ENCODE peak calls at places on chromosomes 7 and 10, in four cellular contexts. F is GM12878, S is HepG2, H is H1. W is an unnamed sample.

GRCh38 chr10:119250641-119251314 is 43.4 kb downstream of the GRK5 start:
- DNase-seq in F (no peak), S (no peak), H (no peak), W (no peak)

GRCh38 chr7:16880469-16881034 is 1.2 kb downstream of the AGR3 start:
- DNase-seq in F (no peak), S (no peak), H (no peak), W (no peak)

GRCh38 chr10:34666008-34666700 is 148.9 kb downstream of the PARD3 start:
- DNase-seq in F (peak; percentile 53), S (no peak), H (no peak), W (no peak)

GRCh38 chr7:105015631-105015965 is 1.6 kb downstream of the KMT2E start:
- DNase-seq in F (no peak), S (no peak), H (no peak), W (no peak)

GRCh38 chr7:157548691-157549265 is 212.0 kb downstream of the DNAJB6 start:
- DNase-seq in F (no peak), S (no peak), H (no peak), W (no peak)

GRCh38 chr7:55132890-55133551 is 114.2 kb downstream of the EGFR start:
- DNase-seq in F (no peak), S (peak; percentile 75), H (no peak), W (no peak)

GRCh38 chr7:132740176-132740575 is 163.9 kb upstream of the PLXNA4 start:
- DNase-seq in F (no peak), S (no peak), H (no peak), W (no peak)

GRCh38 chr7:43721193-43721806 is 8.0 kb downstream of the COA1 start:
- DNase-seq in F (no peak), S (peak; percentile 39), H (no peak), W (no peak)

GRCh38 chr10:122376364-122376961 is 2.0 kb downstream of the PLEKHA1 start:
- DNase-seq in F (no peak), S (no peak), H (no peak), W (no peak)

GRCh38 chr10:12499587-12499986 is 150.2 kb downstream of the CAMK1D start:
- DNase-seq in F (no peak), S (no peak), H (no peak), W (no peak)

GRCh38 chr7:94129443-94130140 is 125.4 kb upstream of the BET1 start:
- DNase-seq in F (no peak), S (peak; percentile 19), H (no peak), W (no peak)

GRCh38 chr7:156780724-156781455 is 112.1 kb downstream of the LMBR1 start:
- DNase-seq in F (peak; percentile 86), S (no peak), H (no peak), W (no peak)

GRCh38 chr10:119197921-119198320 is 9.4 kb upstream of the GRK5 start:
- DNase-seq in F (no peak), S (peak; percentile 69), H (no peak), W (no peak)

GRCh38 chr7:24980695-24981543 is 941 bp upstream of the OSBPL3 start:
- DNase-seq in F (no peak), S (no peak), H (peak; percentile 50), W (no peak)

GRCh38 chr10:4141471-4141870 is 356.5 kb upstream of the KLF6 start:
- DNase-seq in F (no peak), S (no peak), H (no peak), W (no peak)

GRCh38 chr10:82251222-82251977 is 376.4 kb downstream of the NRG3 start:
- DNase-seq in F (no peak), S (no peak), H (no peak), W (peak; percentile 32)

GRCh38 chr7:33883566-33883965 is 21.8 kb upstream of the BMPER start:
- DNase-seq in F (no peak), S (no peak), H (no peak), W (no peak)

GRCh38 chr7:55202150-55202913 is 162.8 kb upstream of the LANCL2 start:
- DNase-seq in F (no peak), S (no peak), H (peak; percentile 32), W (no peak)

GRCh38 chr10:46301721-46302479 is 15.1 kb downstream of the ANTXRL start:
- DNase-seq in F (no peak), S (no peak), H (peak; percentile 33), W (no peak)

DNA sequence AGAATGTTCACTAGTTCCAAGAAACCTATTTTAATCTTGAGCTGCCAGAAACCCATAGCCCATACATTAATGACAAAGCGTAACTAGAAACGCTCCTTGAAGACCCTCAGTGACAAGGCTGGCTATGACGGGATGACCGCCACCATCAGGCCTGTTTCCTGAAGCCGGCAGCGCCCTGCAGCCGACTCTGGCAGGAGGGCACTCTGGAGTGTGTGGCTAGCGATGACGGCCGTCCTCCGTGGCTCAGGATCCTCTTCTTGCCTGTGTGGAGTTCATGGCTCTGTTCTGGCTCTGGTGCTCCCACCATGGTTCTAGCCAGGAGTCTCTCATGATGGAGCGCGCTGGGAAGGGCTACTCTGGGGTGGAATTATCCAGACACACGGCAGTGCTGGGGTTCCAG is 224.1 kb downstream of the ADARB2 start:
- DNase-seq in F (no peak), S (no peak), H (no peak), W (no peak)
- TF ChIP-seq SUZ12 in F (no peak), S (no peak), H (no peak), W (no peak)

GRCh38 chr10:74500806-74501205 is 325.6 kb upstream of the KAT6B start:
- DNase-seq in F (no peak), S (no peak), H (no peak), W (no peak)

GRCh38 chr10:74500026-74500704 is 326.2 kb upstream of the KAT6B start:
- DNase-seq in F (no peak), S (no peak), H (no peak), W (no peak)

GRCh38 chr10:74502963-74503608 is 323.3 kb upstream of the KAT6B start:
- DNase-seq in F (peak; percentile 9), S (peak; percentile 4), H (no peak), W (no peak)
- H3K9ac ChIP-seq in F (no peak overlapping the region), S (no peak overlapping the region), H (no peak overlapping the region), W (no peak overlapping the region)

GRCh38 chr7:66790219-66790618 is 49.7 kb downstream of the RABGEF1 start:
- DNase-seq in F (no peak), S (no peak), H (no peak), W (no peak)
- H3K27me3 ChIP-seq in F (no peaks in the 10 kb centered on the region), S (no peaks in the 10 kb centered on the region), H (no peaks in the 10 kb centered on the region), W (no peaks in the 10 kb centered on the region)

GRCh38 chr7:12031186-12031585 is 179.9 kb upstream of the TMEM106B start:
- DNase-seq in F (no peak), S (no peak), H (no peak), W (no peak)

GRCh38 chr7:12025246-12025645 is 185.8 kb upstream of the TMEM106B start:
- DNase-seq in F (no peak), S (no peak), H (no peak), W (no peak)

GRCh38 chr7:12031638-12032037 is 179.5 kb upstream of the TMEM106B start:
- DNase-seq in F (no peak), S (no peak), H (no peak), W (peak; percentile 46)

GRCh38 chr7:12030116-12030515 is 181.0 kb upstream of the TMEM106B start:
- DNase-seq in F (no peak), S (no peak), H (no peak), W (no peak)

GRCh38 chr7:12028508-12028907 is 182.6 kb upstream of the TMEM106B start:
- DNase-seq in F (no peak), S (no peak), H (no peak), W (no peak)
- TF ChIP-seq SUZ12 in F (no peak), S (no peak), H (no peak), W (no peak)

GRCh38 chr7:129889133-129889854 is 63.5 kb downstream of the UBE2H start:
- DNase-seq in F (no peak), S (peak; percentile 43), H (no peak), W (no peak)
- H3K9ac ChIP-seq in F (no peak overlapping the region), S (no peak overlapping the region), H (no peak overlapping the region), W (no peak overlapping the region)

GRCh38 chr7:91455411-91455810 is 191.2 kb downstream of the FZD1 start:
- DNase-seq in F (no peak), S (no peak), H (no peak), W (no peak)
- H3K27me3 ChIP-seq in F (no peaks in the 10 kb centered on the region), S (no peaks in the 10 kb centered on the region), H (no peaks in the 10 kb centered on the region), W (no peaks in the 10 kb centered on the region)

GRCh38 chr7:114979388-114979787 is 57.5 kb downstream of the MDFIC start:
- DNase-seq in F (no peak), S (no peak), H (no peak), W (no peak)
- TF ChIP-seq SUZ12 in F (no peak), S (no peak), H (no peak), W (no peak)